ENCODE peak calls at places on chromosomes 5 and 9, in four cellular contexts. Q, B, S and G are unnamed samples.

GRCh38 chr9:110977259-110977709 is 61.0 kb downstream of the LPAR1 start:
- DNase-seq in Q (no peak), B (peak; percentile 55), S (no peak), G (no peak)

GRCh38 chr5:88298425-88298824 is 29.8 kb upstream of the TMEM161B start:
- DNase-seq in Q (no peak), B (peak; percentile 3), S (no peak), G (peak; percentile 10)

GRCh38 chr5:175772747-175773533 is 98.4 kb upstream of the CPLX2 start:
- DNase-seq in Q (peak; percentile 27), B (no peak), S (no peak), G (no peak)

GRCh38 chr5:72015103-72015548 is 92.1 kb upstream of the MAP1B start:
- DNase-seq in Q (peak; percentile 95), B (peak; percentile 51), S (peak; percentile 59), G (peak; percentile 27)

GRCh38 chr9:134413112-134413715 is 87.0 kb downstream of the RXRA start:
- DNase-seq in Q (no peak), B (no peak), S (no peak), G (no peak)

GRCh38 chr5:42974546-42974945 is 65.6 kb downstream of the ANXA2R start:
- DNase-seq in Q (no peak), B (no peak), S (no peak), G (peak; percentile 80)

GRCh38 chr9:129863059-129863690 is 27.9 kb downstream of the USP20 start:
- DNase-seq in Q (no peak), B (no peak), S (no peak), G (no peak)

GRCh38 chr5:132838516-132839282 is 8.3 kb upstream of the SHROOM1 start:
- DNase-seq in Q (no peak), B (no peak), S (no peak), G (no peak)

GRCh38 chr5:63055421-63055820 is 476.8 kb downstream of the LRRC70 start:
- DNase-seq in Q (no peak), B (peak; percentile 71), S (no peak), G (no peak)

GRCh38 chr9:21653091-21653490 is 149.3 kb upstream of the MTAP start:
- DNase-seq in Q (no peak), B (no peak), S (no peak), G (no peak)

GRCh38 chr9:112753725-112754124 is 3.2 kb downstream of the SNX30 start:
- DNase-seq in Q (no peak), B (peak; percentile 6), S (no peak), G (peak; percentile 74)

GRCh38 chr5:158514353-158514960 is 585.3 kb downstream of the EBF1 start:
- DNase-seq in Q (no peak), B (no peak), S (no peak), G (peak; percentile 49)

GRCh38 chr9:32395483-32396216 is 11.2 kb downstream of the ACO1 start:
- DNase-seq in Q (no peak), B (peak; percentile 40), S (peak; percentile 82), G (peak; percentile 83)

GRCh38 chr9:107691649-107692048 is 202.1 kb upstream of the KLF4 start:
- DNase-seq in Q (no peak), B (no peak), S (no peak), G (no peak)

GRCh38 chr9:126261584-126262356 is 64.9 kb upstream of the MVB12B start:
- DNase-seq in Q (no peak), B (no peak), S (no peak), G (no peak)

GRCh38 chr5:55633574-55634203 is 78.4 kb downstream of the SLC38A9 start:
- DNase-seq in Q (peak; percentile 41), B (peak; percentile 34), S (no peak), G (peak; percentile 36)

GRCh38 chr5:152466079-152466745 is 61.1 kb upstream of the NMUR2 start:
- DNase-seq in Q (no peak), B (no peak), S (no peak), G (no peak)

GRCh38 chr9:121489344-121489743 is 10.3 kb downstream of the GGTA1 start:
- DNase-seq in Q (no peak), B (no peak), S (no peak), G (no peak)

GRCh38 chr5:96083361-96083881 is 121.8 kb upstream of the ELL2 start:
- DNase-seq in Q (no peak), B (no peak), S (no peak), G (no peak)

GRCh38 chr9:110908894-110909293 is 129.4 kb downstream of the LPAR1 start:
- DNase-seq in Q (no peak), B (peak; percentile 24), S (no peak), G (no peak)

GRCh38 chr5:9774472-9775079 is 144.4 kb upstream of the TAS2R1 start:
- DNase-seq in Q (no peak), B (no peak), S (no peak), G (peak; percentile 82)